ENCODE peak calls at places on chromosomes 12 and 14, in five cellular contexts. E is erythroblast, T is NCI-H345, F is NCI-H146, V is SW480. G is an unnamed sample.

GRCh38 chr12:86228656-86229055 is 27.5 kb downstream of the MGAT4C start:
- DNase-seq in V (no peak), E (no peak), T (no peak), F (no peak), G (no peak)

GRCh38 chr12:107138990-107139389 is 45.6 kb upstream of the CRY1 start:
- DNase-seq in V (no peak), F (no peak), T (no peak), E (no peak), G (no peak)

GRCh38 chr14:58992935-58993334 is 195.5 kb upstream of the DAAM1 start:
- DNase-seq in V (no peak), F (no peak), E (no peak), T (no peak), G (no peak)

GRCh38 chr14:65277027-65277426 is 135.5 kb upstream of the FUT8 start:
- DNase-seq in F (no peak), V (no peak), E (no peak), T (no peak), G (no peak)

GRCh38 chr12:125104978-125105377 is 39.7 kb downstream of the AACS start:
- DNase-seq in V (no peak), T (no peak), E (peak; percentile 64), F (peak; percentile 16), G (no peak)

GRCh38 chr12:93972411-93973208 is 175.8 kb upstream of the PLXNC1 start:
- DNase-seq in T (no peak), E (no peak), F (no peak), V (no peak), G (no peak)

GRCh38 chr14:48983355-48983888 is 602.8 kb downstream of the RPS29 start:
- DNase-seq in V (no peak), T (peak; percentile 16), F (no peak), E (no peak), G (no peak)

GRCh38 chr12:51403159-51403558 is 12.0 kb upstream of the GALNT6 start:
- DNase-seq in E (no peak), F (no peak), T (no peak), V (no peak), G (no peak)

GRCh38 chr12:48677782-48678181 is 4.3 kb downstream of the KANSL2 start:
- DNase-seq in T (no peak), E (no peak), V (no peak), F (no peak), G (no peak)

GRCh38 chr12:44873898-44874297 is 2.2 kb downstream of the NELL2 start:
- DNase-seq in T (no peak), V (peak; percentile 62), F (no peak), E (no peak), G (no peak)

GRCh38 chr14:105980224-105980623 is 453.8 kb downstream of the TMEM121 start:
- DNase-seq in V (no peak), F (no peak), E (no peak), T (no peak), G (no peak)

GRCh38 chr12:108832730-108833354 is 24.5 kb downstream of the SSH1 start:
- DNase-seq in T (no peak), F (no peak), E (no peak), V (no peak), G (no peak)

GRCh38 chr12:497501-498160 is 37.9 kb downstream of the B4GALNT3 start:
- DNase-seq in T (no peak), F (peak; percentile 61), V (peak; percentile 23), E (no peak), G (no peak)

GRCh38 chr12:63298386-63298930 is 147.5 kb upstream of the AVPR1A start:
- DNase-seq in T (no peak), F (no peak), E (no peak), V (no peak), G (no peak)

GRCh38 chr12:123966596-123966995 is 6.0 kb downstream of the CCDC92 start:
- DNase-seq in T (no peak), E (no peak), V (no peak), F (no peak), G (no peak)

GRCh38 chr12:127690161-127690560 is 576.8 kb upstream of the TMEM132C start:
- DNase-seq in V (no peak), E (no peak), T (no peak), F (no peak), G (no peak)

GRCh38 chr12:64792128-64792527 is 32.3 kb upstream of the TBC1D30 start:
- DNase-seq in V (no peak), E (no peak), T (no peak), F (no peak), G (no peak)

GRCh38 chr12:125377093-125377492 is 311.9 kb downstream of the AACS start:
- DNase-seq in V (no peak), E (no peak), T (no peak), F (no peak), G (no peak)

GRCh38 chr12:48021485-48022179 is 17.4 kb upstream of the COL2A1 start:
- DNase-seq in F (peak; percentile 98), V (no peak), E (no peak), T (no peak), G (no peak)